ENCODE peak calls at places on chromosome 14, in ten cellular contexts. One of them, this sample, is unnamed.

GRCh38 chr14:55274760-55275159 is 3.5 kb downstream of the FBXO34 start:
- DNase-seq in fibroblast of lung: peak
- DNase-seq in activated CD8-positive, alpha-beta T cell treated with anti-CD3 and anti-CD28 coated beads, Interleukin-2, amount 10 ng/mL, durations not matched to agents 7 days and 5 days: no peak
- DNase-seq in AG20443: peak
- DNase-seq in T follicular helper cell: no peak
- DNase-seq in NCI-H1417: no peak
- DNase-seq in stomach: no peak
- DNase-seq in Calu3: no peak
- DNase-seq in HuH-7.5: no peak
- DNase-seq in C1 segment of cervical spinal cord: no peak
- DNase-seq in this sample: no peak

GRCh38 chr14:94462219-94462551 is 9.6 kb upstream of the SERPINA11 start:
- DNase-seq in stomach: no peak
- DNase-seq in NCI-H1417: no peak
- DNase-seq in HuH-7.5: no peak
- DNase-seq in AG20443: no peak
- DNase-seq in activated CD8-positive, alpha-beta T cell treated with anti-CD3 and anti-CD28 coated beads, Interleukin-2, amount 10 ng/mL, durations not matched to agents 7 days and 5 days: no peak
- DNase-seq in fibroblast of lung: peak
- DNase-seq in C1 segment of cervical spinal cord: no peak
- DNase-seq in Calu3: no peak
- DNase-seq in T follicular helper cell: no peak
- DNase-seq in this sample: no peak

GRCh38 chr14:78566017-78566858 is 396.1 kb downstream of the NRXN3 start:
- DNase-seq in AG20443: peak
- DNase-seq in T follicular helper cell: peak
- DNase-seq in activated CD8-positive, alpha-beta T cell treated with anti-CD3 and anti-CD28 coated beads, Interleukin-2, amount 10 ng/mL, durations not matched to agents 7 days and 5 days: peak
- DNase-seq in NCI-H1417: peak
- DNase-seq in fibroblast of lung: peak
- DNase-seq in C1 segment of cervical spinal cord: peak
- DNase-seq in HuH-7.5: peak
- DNase-seq in stomach: peak
- DNase-seq in Calu3: peak
- DNase-seq in this sample: peak

GRCh38 chr14:73427516-73428264 is 30.7 kb downstream of the NUMB start:
- DNase-seq in C1 segment of cervical spinal cord: no peak
- DNase-seq in AG20443: no peak
- DNase-seq in T follicular helper cell: no peak
- DNase-seq in HuH-7.5: no peak
- DNase-seq in activated CD8-positive, alpha-beta T cell treated with anti-CD3 and anti-CD28 coated beads, Interleukin-2, amount 10 ng/mL, durations not matched to agents 7 days and 5 days: no peak
- DNase-seq in Calu3: no peak
- DNase-seq in fibroblast of lung: peak
- DNase-seq in NCI-H1417: no peak
- DNase-seq in stomach: no peak
- DNase-seq in this sample: no peak

GRCh38 chr14:62126885-62127478 is 364.8 kb downstream of the SNAPC1 start:
- DNase-seq in fibroblast of lung: peak
- DNase-seq in stomach: no peak
- DNase-seq in activated CD8-positive, alpha-beta T cell treated with anti-CD3 and anti-CD28 coated beads, Interleukin-2, amount 10 ng/mL, durations not matched to agents 7 days and 5 days: peak
- DNase-seq in AG20443: peak
- DNase-seq in C1 segment of cervical spinal cord: no peak
- DNase-seq in HuH-7.5: peak
- DNase-seq in NCI-H1417: peak
- DNase-seq in T follicular helper cell: no peak
- DNase-seq in Calu3: peak
- DNase-seq in this sample: peak

GRCh38 chr14:88791629-88792571 is 853 bp downstream of the EML5 start:
- DNase-seq in T follicular helper cell: peak
- DNase-seq in C1 segment of cervical spinal cord: peak
- DNase-seq in AG20443: peak
- DNase-seq in NCI-H1417: peak
- DNase-seq in Calu3: peak
- DNase-seq in activated CD8-positive, alpha-beta T cell treated with anti-CD3 and anti-CD28 coated beads, Interleukin-2, amount 10 ng/mL, durations not matched to agents 7 days and 5 days: peak
- DNase-seq in stomach: peak
- DNase-seq in HuH-7.5: no peak
- DNase-seq in fibroblast of lung: peak
- DNase-seq in this sample: peak

GRCh38 chr14:77303417-77304156 is 17.1 kb downstream of the POMT2 start:
- DNase-seq in C1 segment of cervical spinal cord: no peak
- DNase-seq in HuH-7.5: peak
- DNase-seq in Calu3: peak
- DNase-seq in stomach: no peak
- DNase-seq in AG20443: peak
- DNase-seq in activated CD8-positive, alpha-beta T cell treated with anti-CD3 and anti-CD28 coated beads, Interleukin-2, amount 10 ng/mL, durations not matched to agents 7 days and 5 days: peak
- DNase-seq in fibroblast of lung: peak
- DNase-seq in NCI-H1417: peak
- DNase-seq in T follicular helper cell: no peak
- DNase-seq in this sample: no peak

GRCh38 chr14:62674833-62675232 is 370.4 kb downstream of the KCNH5 start:
- DNase-seq in C1 segment of cervical spinal cord: no peak
- DNase-seq in AG20443: no peak
- DNase-seq in T follicular helper cell: no peak
- DNase-seq in Calu3: no peak
- DNase-seq in fibroblast of lung: no peak
- DNase-seq in stomach: no peak
- DNase-seq in activated CD8-positive, alpha-beta T cell treated with anti-CD3 and anti-CD28 coated beads, Interleukin-2, amount 10 ng/mL, durations not matched to agents 7 days and 5 days: no peak
- DNase-seq in HuH-7.5: no peak
- DNase-seq in NCI-H1417: no peak
- DNase-seq in this sample: no peak

GRCh38 chr14:65599375-65599774 is 186.8 kb downstream of the FUT8 start:
- DNase-seq in fibroblast of lung: peak
- DNase-seq in HuH-7.5: no peak
- DNase-seq in T follicular helper cell: no peak
- DNase-seq in C1 segment of cervical spinal cord: no peak
- DNase-seq in NCI-H1417: no peak
- DNase-seq in AG20443: peak
- DNase-seq in Calu3: no peak
- DNase-seq in activated CD8-positive, alpha-beta T cell treated with anti-CD3 and anti-CD28 coated beads, Interleukin-2, amount 10 ng/mL, durations not matched to agents 7 days and 5 days: no peak
- DNase-seq in stomach: no peak
- DNase-seq in this sample: no peak

GRCh38 chr14:72678360-72678759 is 215.5 kb downstream of the DPF3 start:
- DNase-seq in Calu3: no peak
- DNase-seq in activated CD8-positive, alpha-beta T cell treated with anti-CD3 and anti-CD28 coated beads, Interleukin-2, amount 10 ng/mL, durations not matched to agents 7 days and 5 days: no peak
- DNase-seq in AG20443: peak
- DNase-seq in C1 segment of cervical spinal cord: no peak
- DNase-seq in fibroblast of lung: peak
- DNase-seq in NCI-H1417: no peak
- DNase-seq in stomach: no peak
- DNase-seq in HuH-7.5: no peak
- DNase-seq in T follicular helper cell: no peak
- DNase-seq in this sample: no peak

GRCh38 chr14:70782361-70782760 is 27.0 kb downstream of the MAP3K9 start:
- DNase-seq in stomach: no peak
- DNase-seq in AG20443: peak
- DNase-seq in HuH-7.5: no peak
- DNase-seq in T follicular helper cell: no peak
- DNase-seq in C1 segment of cervical spinal cord: no peak
- DNase-seq in fibroblast of lung: peak
- DNase-seq in Calu3: no peak
- DNase-seq in activated CD8-positive, alpha-beta T cell treated with anti-CD3 and anti-CD28 coated beads, Interleukin-2, amount 10 ng/mL, durations not matched to agents 7 days and 5 days: no peak
- DNase-seq in NCI-H1417: no peak
- DNase-seq in this sample: no peak

This sample was measured in Caco-2.